ENCODE peak calls at places on chromosome 16, in eight cellular contexts. D is AG04449, V is keratinocyte, M is astrocyte of the cerebellum, I is lower leg skin, H is tibial nerve, L is lower lobe of right lung, B is body of pancreas. P is an unnamed sample.

GRCh38 chr16:85168732-85169256 is 56.5 kb upstream of the CIBAR2 start:
- DNase-seq in D (no peak), V (no peak), M (no peak), I (no peak), H (peak; percentile 60), L (peak; percentile 48), B (peak; percentile 50), P (peak; percentile 64)

GRCh38 chr16:10028644-10029043 is 153.6 kb downstream of the GRIN2A start:
- DNase-seq in D (no peak), V (no peak), M (no peak), I (no peak), H (no peak), L (no peak), B (no peak), P (no peak)

GRCh38 chr16:85361441-85362118 is 249.3 kb upstream of the CIBAR2 start:
- DNase-seq in D (no peak), V (no peak), M (no peak), I (no peak), H (no peak), L (peak; percentile 92), B (peak; percentile 89), P (no peak)

GRCh38 chr16:27950488-27950887 is 113.0 kb downstream of the GSG1L start:
- DNase-seq in D (no peak), V (no peak), M (no peak), I (no peak), H (no peak), L (no peak), B (no peak), P (no peak)

GRCh38 chr16:88013091-88013609 is 61.9 kb downstream of the BANP start:
- DNase-seq in D (no peak), V (peak; percentile 21), M (no peak), I (no peak), H (no peak), L (peak; percentile 71), B (no peak), P (no peak)

GRCh38 chr16:88815901-88816589 is 4.3 kb upstream of the APRT start:
- DNase-seq in D (no peak), V (no peak), M (no peak), I (no peak), H (no peak), L (no peak), B (peak; percentile 61), P (peak; percentile 34)

GRCh38 chr16:56847173-56847948 is 17.6 kb upstream of the SLC12A3 start:
- DNase-seq in D (no peak), V (no peak), M (no peak), I (no peak), H (no peak), L (no peak), B (no peak), P (no peak)

GRCh38 chr16:54026456-54026855 is 260.1 kb downstream of the IRX3 start:
- DNase-seq in D (no peak), V (no peak), M (peak; percentile 28), I (no peak), H (no peak), L (no peak), B (no peak), P (no peak)

GRCh38 chr16:81732699-81733098 is 46.4 kb upstream of the PLCG2 start:
- DNase-seq in D (no peak), V (no peak), M (no peak), I (no peak), H (no peak), L (no peak), B (no peak), P (no peak)

GRCh38 chr16:54284319-54284930 is 2.2 kb downstream of the IRX3 start:
- DNase-seq in D (no peak), V (no peak), M (no peak), I (no peak), H (no peak), L (no peak), B (peak; percentile 27), P (peak; percentile 16)

DNA sequence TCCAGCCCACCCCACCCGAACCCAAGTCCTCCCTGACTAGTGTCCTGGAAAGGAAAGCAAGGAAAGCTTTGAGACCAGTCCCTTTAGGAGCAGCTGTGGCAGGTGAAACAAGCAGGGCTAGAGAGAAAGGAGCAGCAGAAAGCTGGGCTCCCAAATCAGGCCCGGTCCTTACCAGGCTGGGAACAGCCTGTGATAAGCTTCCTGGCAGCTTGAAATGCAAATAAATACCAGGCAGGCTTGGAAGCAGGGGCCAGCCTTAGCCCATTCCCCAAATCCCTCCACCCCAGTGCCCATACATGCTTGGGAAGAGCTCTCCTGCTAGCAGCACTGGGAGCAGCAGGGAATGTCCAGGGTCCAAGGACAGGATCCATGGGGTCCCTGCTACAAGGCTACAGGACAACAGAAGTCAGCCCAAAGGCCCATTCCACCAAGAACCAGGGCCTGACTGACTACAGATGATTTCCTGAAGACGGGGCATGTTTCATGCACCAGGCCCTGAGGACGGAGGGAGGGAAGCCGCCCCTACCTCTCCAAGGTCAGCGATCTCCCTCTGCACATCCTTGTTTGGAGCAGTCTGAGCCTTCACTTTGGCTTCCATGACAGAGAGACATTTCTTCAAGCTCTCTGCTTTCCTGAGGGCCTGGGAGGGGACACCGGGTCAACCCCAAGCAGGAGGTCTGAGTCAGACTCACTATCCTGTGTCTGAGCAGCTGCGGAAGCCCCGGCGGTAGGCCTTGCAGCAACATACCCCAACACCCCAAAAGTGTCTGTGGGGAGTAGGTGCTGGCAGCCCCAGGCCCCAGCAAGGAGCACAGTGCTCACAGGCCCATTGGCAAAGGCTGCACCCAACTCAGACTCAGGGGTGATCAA is 2.6 kb upstream of the EXOSC6 start:
- DNase-seq in D (no peak), V (no peak), M (no peak), I (no peak), H (no peak), L (no peak), B (no peak), P (no peak)
- TF ChIP-seq CTCF in D (no peak), V (no peak), M (no peak), I (no peak), H (peak; percentile 1), L (no peak), B (no peak), P (peak; percentile 3)

GRCh38 chr16:23835390-23836077 is at the start of gene PRKCB:
- DNase-seq in D (no peak), V (peak; percentile 2), M (no peak), I (peak; percentile 65), H (peak; percentile 47), L (peak; percentile 89), B (peak; percentile 20), P (peak; percentile 84)

GRCh38 chr16:23838485-23839142 is 2.8 kb downstream of the PRKCB start:
- DNase-seq in D (no peak), V (no peak), M (no peak), I (no peak), H (no peak), L (no peak), B (no peak), P (no peak)

GRCh38 chr16:23836078-23836403 is 258 bp downstream of the PRKCB start:
- DNase-seq in D (no peak), V (no peak), M (no peak), I (no peak), H (no peak), L (peak; percentile 49), B (no peak), P (no peak)

GRCh38 chr16:23837553-23838308 is 1.9 kb downstream of the PRKCB start:
- DNase-seq in D (no peak), V (no peak), M (no peak), I (no peak), H (no peak), L (no peak), B (no peak), P (no peak)

GRCh38 chr16:23836404-23837291 is 865 bp downstream of the PRKCB start:
- DNase-seq in D (no peak), V (no peak), M (no peak), I (no peak), H (no peak), L (peak; percentile 67), B (no peak), P (no peak)
- TF ChIP-seq CTCF in D (no peak), V (no peak), M (no peak), I (no peak), H (no peak), L (no peak), B (no peak), P (no peak)

GRCh38 chr16:31201511-31202401 is 804 bp downstream of the PYCARD start:
- DNase-seq in D (no peak), V (no peak), M (no peak), I (no peak), H (no peak), L (peak; percentile 73), B (peak; percentile 31), P (peak; percentile 45)

GRCh38 chr16:31198207-31198882 is 4.2 kb downstream of the PYCARD start:
- DNase-seq in D (no peak), V (no peak), M (no peak), I (no peak), H (no peak), L (no peak), B (no peak), P (no peak)

GRCh38 chr16:31202402-31203385 is at the start of gene PYCARD:
- DNase-seq in D (no peak), V (no peak), M (no peak), I (peak; percentile 49), H (peak; percentile 32), L (peak; percentile 89), B (peak; percentile 34), P (peak; percentile 55)

GRCh38 chr16:31199430-31200041 is 3.0 kb downstream of the PYCARD start:
- DNase-seq in D (no peak), V (no peak), M (no peak), I (no peak), H (no peak), L (no peak), B (no peak), P (no peak)

DNA sequence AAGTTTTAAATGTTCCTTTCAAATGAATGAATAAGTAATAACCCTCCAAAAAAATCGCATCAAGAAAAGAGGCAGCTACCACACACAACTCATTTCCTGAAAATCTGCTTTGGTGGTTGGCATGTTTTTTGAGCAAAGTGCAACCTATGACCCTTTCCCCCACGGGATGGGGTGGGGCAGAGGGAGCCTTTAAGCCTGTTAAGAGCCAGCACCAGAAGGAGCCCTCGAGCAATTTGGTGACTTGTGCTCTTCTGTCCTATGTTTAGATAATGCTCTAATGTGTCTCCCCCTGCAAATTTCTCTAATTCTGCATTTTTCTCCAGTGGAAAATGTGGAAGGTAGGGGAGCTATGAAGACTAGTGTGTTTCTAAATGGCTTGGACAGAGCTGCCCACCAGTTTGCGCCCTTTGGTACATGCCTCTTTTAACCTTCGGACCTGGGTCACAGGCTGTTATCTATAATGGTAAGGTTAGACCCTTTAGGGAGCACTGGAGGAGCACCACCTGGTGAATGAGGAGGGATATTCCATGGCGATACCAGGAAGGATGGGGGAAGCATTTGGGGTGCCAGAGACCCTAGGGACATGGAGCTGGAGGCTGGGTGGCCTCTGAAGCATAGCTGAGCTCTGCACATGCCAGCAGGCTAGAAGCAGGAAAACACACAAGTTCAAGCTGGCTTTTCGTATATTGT is 1.6 kb downstream of the PYCARD start:
- DNase-seq in D (no peak), V (no peak), M (no peak), I (no peak), H (no peak), L (no peak), B (no peak), P (peak; percentile 42)
- TF ChIP-seq CTCF in D (no peak), V (no peak), M (peak; percentile 10), I (no peak), H (no peak), L (no peak), B (no peak), P (no peak)

DNA sequence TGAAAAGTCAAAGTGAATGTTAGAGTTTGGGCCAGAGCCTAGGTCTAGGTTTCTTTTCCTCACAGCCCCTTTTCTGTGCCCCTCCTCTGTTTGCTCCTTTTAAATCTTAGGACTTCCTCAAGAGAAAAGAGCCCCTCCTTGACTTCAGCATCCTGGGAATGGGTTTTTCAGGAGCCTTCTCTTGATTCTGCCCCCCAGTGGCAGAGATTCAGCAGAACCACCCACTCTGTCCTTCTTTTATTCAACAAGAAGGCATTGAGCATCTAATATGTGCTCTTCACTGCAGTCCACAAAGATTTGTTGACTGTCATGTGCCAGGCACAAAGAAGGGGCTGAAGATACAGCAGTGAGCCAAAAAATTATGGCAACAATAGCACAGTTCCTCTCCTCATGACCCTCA is 270.8 kb upstream of the CDH5 start:
- DNase-seq in D (no peak), V (no peak), M (no peak), I (no peak), H (no peak), L (no peak), B (no peak), P (no peak)
- TF ChIP-seq CTCF in D (no peak), V (peak; percentile 13), M (peak; percentile 2), I (no peak), H (no peak), L (no peak), B (no peak), P (no peak)

P was measured in RWPE1.